ENCODE peak calls at places on chromosomes 5 and 9, in nine cellular contexts. One of them, this sample, is unnamed.

GRCh38 chr5:169945831-169946261 is 34.4 kb downstream of the INSYN2B start:
- DNase-seq in sigmoid colon: peak
- DNase-seq in tibial nerve: peak
- DNase-seq in esophagus muscularis mucosa: no peak
- DNase-seq in stomach: peak
- DNase-seq in HepG2: no peak
- DNase-seq in ovary: peak
- DNase-seq in SK-N-SH: peak
- DNase-seq in A549: no peak
- DNase-seq in this sample: no peak

GRCh38 chr5:167036585-167036984 is 1254.9 kb upstream of the WWC1 start:
- DNase-seq in sigmoid colon: no peak
- DNase-seq in tibial nerve: no peak
- DNase-seq in esophagus muscularis mucosa: no peak
- DNase-seq in stomach: no peak
- DNase-seq in HepG2: no peak
- DNase-seq in ovary: no peak
- DNase-seq in SK-N-SH: no peak
- DNase-seq in A549: no peak
- DNase-seq in this sample: no peak

GRCh38 chr5:100902406-100903035 is 561 bp downstream of the ST8SIA4 start:
- DNase-seq in sigmoid colon: no peak
- DNase-seq in tibial nerve: no peak
- DNase-seq in esophagus muscularis mucosa: no peak
- DNase-seq in stomach: no peak
- DNase-seq in HepG2: no peak
- DNase-seq in ovary: no peak
- DNase-seq in SK-N-SH: no peak
- DNase-seq in A549: no peak
- DNase-seq in this sample: no peak

GRCh38 chr5:178564386-178564785 is 25.8 kb downstream of the COL23A1 start:
- DNase-seq in sigmoid colon: no peak
- DNase-seq in tibial nerve: no peak
- DNase-seq in esophagus muscularis mucosa: no peak
- DNase-seq in stomach: no peak
- DNase-seq in HepG2: no peak
- DNase-seq in ovary: no peak
- DNase-seq in SK-N-SH: no peak
- DNase-seq in A549: no peak
- DNase-seq in this sample: no peak

GRCh38 chr5:56699588-56699987 is 115.8 kb upstream of the MAP3K1 start:
- DNase-seq in sigmoid colon: no peak
- DNase-seq in tibial nerve: no peak
- DNase-seq in esophagus muscularis mucosa: no peak
- DNase-seq in stomach: no peak
- DNase-seq in HepG2: no peak
- DNase-seq in ovary: no peak
- DNase-seq in SK-N-SH: no peak
- DNase-seq in A549: no peak
- DNase-seq in this sample: no peak

GRCh38 chr9:83477120-83477519 is 61.1 kb downstream of the FRMD3 start:
- DNase-seq in sigmoid colon: no peak
- DNase-seq in tibial nerve: no peak
- DNase-seq in esophagus muscularis mucosa: no peak
- DNase-seq in stomach: no peak
- DNase-seq in HepG2: no peak
- DNase-seq in ovary: no peak
- DNase-seq in SK-N-SH: no peak
- DNase-seq in A549: no peak
- DNase-seq in this sample: no peak

GRCh38 chr5:172691886-172692285 is 50.8 kb downstream of the NEURL1B start:
- DNase-seq in sigmoid colon: peak
- DNase-seq in tibial nerve: no peak
- DNase-seq in esophagus muscularis mucosa: no peak
- DNase-seq in stomach: no peak
- DNase-seq in HepG2: no peak
- DNase-seq in ovary: peak
- DNase-seq in SK-N-SH: no peak
- DNase-seq in A549: no peak
- DNase-seq in this sample: no peak

GRCh38 chr9:126661521-126662251 is 48.0 kb downstream of the LMX1B start:
- DNase-seq in sigmoid colon: no peak
- DNase-seq in tibial nerve: no peak
- DNase-seq in esophagus muscularis mucosa: no peak
- DNase-seq in stomach: no peak
- DNase-seq in HepG2: peak
- DNase-seq in ovary: no peak
- DNase-seq in SK-N-SH: no peak
- DNase-seq in A549: no peak
- DNase-seq in this sample: no peak

DNA sequence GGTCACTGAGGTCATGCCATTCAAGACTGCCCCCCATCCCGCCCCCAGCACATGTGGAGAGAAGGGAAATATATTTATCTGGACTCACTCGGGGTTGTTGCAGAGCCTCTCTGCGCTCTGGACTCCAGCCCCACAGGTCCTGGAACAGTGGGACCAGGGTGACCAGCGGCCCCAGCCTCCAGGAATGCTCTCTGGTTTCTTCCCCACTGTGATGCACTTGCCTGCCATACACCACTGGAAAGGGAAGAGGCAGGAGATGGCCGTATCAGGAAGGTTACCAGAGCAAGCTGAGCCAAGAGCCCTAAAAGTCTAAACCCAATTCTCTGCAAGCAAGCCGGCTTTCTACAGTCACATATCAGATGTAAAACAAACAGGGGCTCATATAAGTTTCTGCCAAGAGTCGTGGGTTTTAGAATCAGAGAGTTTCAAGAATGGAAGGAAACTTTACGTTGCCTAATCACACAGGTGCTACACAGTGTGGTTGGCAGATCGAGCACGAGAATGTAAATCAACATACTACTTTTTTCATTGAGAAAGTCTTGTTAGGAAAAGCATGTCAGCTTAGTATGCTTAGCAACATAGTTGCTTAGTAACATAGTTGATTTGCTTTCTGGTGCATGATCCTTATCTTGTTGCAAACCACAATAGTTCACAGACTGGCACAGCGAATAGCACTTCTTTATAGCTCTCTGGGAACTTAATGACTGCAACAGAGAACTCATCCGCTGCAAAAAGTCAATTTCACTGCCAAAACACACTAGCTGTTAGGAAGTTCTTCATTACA is 201.1 kb downstream of the TARS1 start:
- DNase-seq in sigmoid colon: no peak
- DNase-seq in tibial nerve: no peak
- DNase-seq in esophagus muscularis mucosa: no peak
- DNase-seq in stomach: no peak
- DNase-seq in HepG2: no peak
- DNase-seq in ovary: no peak
- DNase-seq in SK-N-SH: no peak
- DNase-seq in A549: no peak
- DNase-seq in this sample: no peak
- TF ChIP-seq EP300 in sigmoid colon: no peak
- TF ChIP-seq EP300 in tibial nerve: no peak
- TF ChIP-seq EP300 in esophagus muscularis mucosa: no peak
- TF ChIP-seq EP300 in stomach: no peak
- TF ChIP-seq EP300 in HepG2: no peak
- TF ChIP-seq EP300 in ovary: no peak
- TF ChIP-seq EP300 in SK-N-SH: no peak
- TF ChIP-seq EP300 in A549: no peak
- TF ChIP-seq EP300 in this sample: no peak

GRCh38 chr5:131206772-131207171 is 36.0 kb downstream of the LYRM7 start:
- DNase-seq in sigmoid colon: no peak
- DNase-seq in tibial nerve: no peak
- DNase-seq in esophagus muscularis mucosa: no peak
- DNase-seq in stomach: no peak
- DNase-seq in HepG2: no peak
- DNase-seq in ovary: no peak
- DNase-seq in SK-N-SH: no peak
- DNase-seq in A549: no peak
- DNase-seq in this sample: no peak

GRCh38 chr5:131212471-131213021 is 41.8 kb downstream of the LYRM7 start:
- DNase-seq in sigmoid colon: no peak
- DNase-seq in tibial nerve: no peak
- DNase-seq in esophagus muscularis mucosa: no peak
- DNase-seq in stomach: no peak
- DNase-seq in HepG2: no peak
- DNase-seq in ovary: no peak
- DNase-seq in SK-N-SH: no peak
- DNase-seq in A549: no peak
- DNase-seq in this sample: no peak

GRCh38 chr5:131211669-131212068 is 40.9 kb downstream of the LYRM7 start:
- DNase-seq in sigmoid colon: no peak
- DNase-seq in tibial nerve: no peak
- DNase-seq in esophagus muscularis mucosa: no peak
- DNase-seq in stomach: no peak
- DNase-seq in HepG2: no peak
- DNase-seq in ovary: no peak
- DNase-seq in SK-N-SH: no peak
- DNase-seq in A549: no peak
- DNase-seq in this sample: no peak

GRCh38 chr5:131209175-131209505 is 38.4 kb downstream of the LYRM7 start:
- DNase-seq in sigmoid colon: no peak
- DNase-seq in tibial nerve: no peak
- DNase-seq in esophagus muscularis mucosa: no peak
- DNase-seq in stomach: no peak
- DNase-seq in HepG2: no peak
- DNase-seq in ovary: no peak
- DNase-seq in SK-N-SH: no peak
- DNase-seq in A549: no peak
- DNase-seq in this sample: no peak

DNA sequence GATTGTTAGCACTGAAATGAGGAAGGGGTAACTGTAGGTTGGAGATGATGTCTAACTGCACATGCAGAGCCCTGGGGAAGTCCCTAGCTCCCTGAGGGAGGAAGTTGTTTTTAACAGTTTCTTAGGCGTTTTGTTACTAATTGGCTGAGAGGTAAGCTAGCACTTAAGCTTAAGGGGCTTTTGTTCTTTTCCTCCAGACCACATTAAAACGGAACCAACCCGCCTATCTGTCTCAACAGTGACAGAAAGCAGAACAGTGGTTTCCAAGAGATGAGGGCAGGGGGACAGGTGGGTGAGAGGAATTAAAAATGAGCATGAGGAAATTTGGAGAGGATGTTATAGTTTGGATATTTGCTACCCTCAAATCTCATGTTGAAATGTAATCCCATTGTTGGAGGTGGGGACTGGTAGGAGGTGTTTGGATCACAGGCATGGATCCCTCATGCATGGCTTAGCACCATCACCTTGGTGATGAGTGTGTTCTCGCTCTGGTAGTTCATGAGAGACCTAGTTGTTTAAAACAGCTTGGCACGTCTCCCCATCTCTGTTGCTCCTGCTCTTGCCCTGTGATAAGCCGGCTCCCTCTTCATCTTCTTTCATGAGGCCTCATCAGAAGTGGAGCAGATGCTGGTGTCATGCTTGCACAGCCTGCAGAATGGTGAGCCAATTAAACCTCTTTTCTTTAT is 38.9 kb downstream of the LYRM7 start:
- DNase-seq in sigmoid colon: no peak
- DNase-seq in tibial nerve: no peak
- DNase-seq in esophagus muscularis mucosa: no peak
- DNase-seq in stomach: no peak
- DNase-seq in HepG2: no peak
- DNase-seq in ovary: no peak
- DNase-seq in SK-N-SH: no peak
- DNase-seq in A549: no peak
- DNase-seq in this sample: no peak
- TF ChIP-seq EP300 in sigmoid colon: no peak
- TF ChIP-seq EP300 in tibial nerve: no peak
- TF ChIP-seq EP300 in esophagus muscularis mucosa: no peak
- TF ChIP-seq EP300 in stomach: no peak
- TF ChIP-seq EP300 in HepG2: no peak
- TF ChIP-seq EP300 in ovary: no peak
- TF ChIP-seq EP300 in SK-N-SH: no peak
- TF ChIP-seq EP300 in A549: no peak
- TF ChIP-seq EP300 in this sample: no peak

GRCh38 chr9:114484215-114484853 is 20.9 kb downstream of the WHRN start:
- DNase-seq in sigmoid colon: no peak
- DNase-seq in tibial nerve: no peak
- DNase-seq in esophagus muscularis mucosa: no peak
- DNase-seq in stomach: no peak
- DNase-seq in HepG2: no peak
- DNase-seq in ovary: no peak
- DNase-seq in SK-N-SH: no peak
- DNase-seq in A549: no peak
- DNase-seq in this sample: no peak

GRCh38 chr9:114484854-114485443 is 20.3 kb downstream of the WHRN start:
- DNase-seq in sigmoid colon: no peak
- DNase-seq in tibial nerve: no peak
- DNase-seq in esophagus muscularis mucosa: no peak
- DNase-seq in stomach: no peak
- DNase-seq in HepG2: no peak
- DNase-seq in ovary: no peak
- DNase-seq in SK-N-SH: no peak
- DNase-seq in A549: no peak
- DNase-seq in this sample: no peak

GRCh38 chr9:114487607-114488300 is 17.5 kb downstream of the WHRN start:
- DNase-seq in sigmoid colon: peak
- DNase-seq in tibial nerve: peak
- DNase-seq in esophagus muscularis mucosa: no peak
- DNase-seq in stomach: peak
- DNase-seq in HepG2: peak
- DNase-seq in ovary: no peak
- DNase-seq in SK-N-SH: peak
- DNase-seq in A549: peak
- DNase-seq in this sample: peak

GRCh38 chr9:114488398-114489129 is 16.7 kb downstream of the WHRN start:
- DNase-seq in sigmoid colon: no peak
- DNase-seq in tibial nerve: no peak
- DNase-seq in esophagus muscularis mucosa: no peak
- DNase-seq in stomach: no peak
- DNase-seq in HepG2: no peak
- DNase-seq in ovary: no peak
- DNase-seq in SK-N-SH: no peak
- DNase-seq in A549: no peak
- DNase-seq in this sample: no peak

DNA sequence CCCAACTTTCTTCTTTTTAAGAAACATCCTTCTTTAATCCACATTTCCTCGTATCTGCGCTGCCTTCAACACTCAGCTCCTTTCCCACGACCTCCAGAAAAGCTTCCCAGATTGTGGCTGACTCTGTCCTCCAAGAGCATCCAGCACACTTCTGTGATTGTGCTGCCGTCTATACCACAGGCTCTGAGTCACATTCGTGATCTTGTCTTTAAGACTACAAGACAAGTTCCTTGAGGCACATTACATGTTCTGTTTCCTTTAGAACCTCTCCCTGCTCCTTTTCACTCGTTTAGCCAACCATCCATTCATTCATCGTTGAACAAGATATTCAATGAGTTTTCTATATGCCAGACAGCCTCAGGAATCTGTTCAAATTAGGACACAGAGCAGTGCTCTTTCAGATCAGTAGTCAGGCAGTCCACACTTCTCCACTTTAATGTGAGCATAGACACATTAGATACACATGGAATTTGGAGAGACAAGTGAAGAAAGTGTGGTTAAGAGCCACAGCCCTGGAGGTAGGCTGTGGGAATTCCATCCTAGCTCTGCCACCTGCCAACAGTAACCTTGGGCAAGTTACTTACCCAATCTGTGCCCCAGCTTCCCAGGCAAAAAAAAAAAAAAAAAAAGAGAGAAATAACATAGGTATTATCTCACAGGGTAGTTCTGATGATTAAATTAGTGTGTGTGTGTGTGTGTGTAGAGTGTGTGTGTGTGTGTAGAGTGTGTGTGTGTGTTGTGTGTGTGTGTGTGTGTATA is 18.9 kb downstream of the WHRN start:
- DNase-seq in sigmoid colon: no peak
- DNase-seq in tibial nerve: no peak
- DNase-seq in esophagus muscularis mucosa: no peak
- DNase-seq in stomach: no peak
- DNase-seq in HepG2: no peak
- DNase-seq in ovary: no peak
- DNase-seq in SK-N-SH: no peak
- DNase-seq in A549: no peak
- DNase-seq in this sample: no peak
- TF ChIP-seq EP300 in sigmoid colon: no peak
- TF ChIP-seq EP300 in tibial nerve: no peak
- TF ChIP-seq EP300 in esophagus muscularis mucosa: no peak
- TF ChIP-seq EP300 in stomach: no peak
- TF ChIP-seq EP300 in HepG2: no peak
- TF ChIP-seq EP300 in ovary: no peak
- TF ChIP-seq EP300 in SK-N-SH: no peak
- TF ChIP-seq EP300 in A549: no peak
- TF ChIP-seq EP300 in this sample: no peak

GRCh38 chr5:16493261-16493660 is 27.7 kb upstream of the ZNF622 start:
- DNase-seq in sigmoid colon: no peak
- DNase-seq in tibial nerve: no peak
- DNase-seq in esophagus muscularis mucosa: no peak
- DNase-seq in stomach: no peak
- DNase-seq in HepG2: no peak
- DNase-seq in ovary: no peak
- DNase-seq in SK-N-SH: no peak
- DNase-seq in A549: no peak
- DNase-seq in this sample: no peak
- TF ChIP-seq EP300 in sigmoid colon: no peak
- TF ChIP-seq EP300 in tibial nerve: no peak
- TF ChIP-seq EP300 in esophagus muscularis mucosa: no peak
- TF ChIP-seq EP300 in stomach: no peak
- TF ChIP-seq EP300 in HepG2: no peak
- TF ChIP-seq EP300 in ovary: no peak
- TF ChIP-seq EP300 in SK-N-SH: no peak
- TF ChIP-seq EP300 in A549: no peak
- TF ChIP-seq EP300 in this sample: no peak